ENCODE peak calls at places on chromosomes 11 and 22, in seven cellular contexts. T is GM12878, H is K562, I is SK-N-SH, O is HCT116, D is H1, C is HepG2. X is an unnamed sample.

GRCh38 chr11:2944953-2945756 is 15.9 kb upstream of the PHLDA2 start:
- DNase-seq in T (no peak), C (no peak), H (no peak), I (peak; percentile 85), D (peak; percentile 80), O (no peak), X (no peak)

GRCh38 chr11:47233989-47234668 is 14.5 kb downstream of the ACP2 start:
- DNase-seq in D (no peak), T (no peak), H (peak; percentile 57), O (no peak), I (peak; percentile 31), C (peak; percentile 41), X (peak; percentile 86)

GRCh38 chr22:44119669-44120313 is 60.9 kb upstream of the PARVG start:
- DNase-seq in H (no peak), C (no peak), O (no peak), D (no peak), T (no peak), I (no peak), X (no peak)

GRCh38 chr11:24391165-24391564 is 105.7 kb upstream of the LUZP2 start:
- DNase-seq in C (no peak), O (no peak), H (no peak), T (no peak), I (no peak), D (no peak), X (no peak)

GRCh38 chr11:47249378-47249715 is 733 bp upstream of the ACP2 start:
- DNase-seq in D (no peak), I (no peak), C (no peak), O (no peak), T (no peak), H (no peak), X (no peak)

GRCh38 chr11:22752908-22753310 is 76.7 kb downstream of the SVIP start:
- DNase-seq in H (peak; percentile 74), O (no peak), T (no peak), C (no peak), D (no peak), I (no peak), X (no peak)

GRCh38 chr22:39459681-39460080 is 2.9 kb downstream of the MGAT3 start:
- DNase-seq in I (no peak), D (no peak), O (no peak), T (no peak), C (no peak), H (no peak), X (no peak)

GRCh38 chr11:46363031-46363407 is 15.8 kb downstream of the DGKZ start:
- DNase-seq in C (no peak), H (peak; percentile 52), I (peak; percentile 85), T (no peak), D (no peak), O (no peak), X (no peak)

GRCh38 chr11:133386262-133386661 is 146.0 kb downstream of the OPCML start:
- DNase-seq in H (no peak), C (no peak), D (no peak), O (no peak), T (no peak), I (peak; percentile 56), X (no peak)

GRCh38 chr11:74820763-74821162 is 72.1 kb downstream of the RNF169 start:
- DNase-seq in H (no peak), C (peak; percentile 8), I (no peak), O (no peak), T (no peak), D (no peak), X (peak; percentile 27)

GRCh38 chr11:17244046-17244445 is 32.5 kb upstream of the NUCB2 start:
- DNase-seq in I (no peak), O (no peak), T (peak; percentile 52), D (no peak), H (no peak), C (no peak), X (no peak)

GRCh38 chr22:33792837-33793236 is 127.4 kb downstream of the LARGE1 start:
- DNase-seq in C (no peak), I (no peak), H (no peak), T (no peak), O (no peak), D (no peak), X (no peak)

GRCh38 chr22:49292909-49293308 is 534.8 kb downstream of the BRD1 start:
- DNase-seq in T (no peak), O (no peak), C (no peak), D (peak; percentile 8), H (no peak), I (no peak), X (no peak)

GRCh38 chr22:28441720-28442263 is 237.8 kb downstream of the TTC28 start:
- DNase-seq in D (no peak), T (no peak), I (peak; percentile 27), C (peak; percentile 73), H (no peak), O (no peak), X (no peak)

GRCh38 chr11:43576834-43577521 is 103.6 kb upstream of the HSD17B12 start:
- DNase-seq in I (peak; percentile 71), T (no peak), H (peak; percentile 84), D (peak; percentile 94), O (peak; percentile 12), C (peak; percentile 32), X (no peak)

GRCh38 chr22:30776476-30776875 is 81.8 kb downstream of the OSBP2 start:
- DNase-seq in D (no peak), O (no peak), I (no peak), T (no peak), H (no peak), C (no peak), X (no peak)

GRCh38 chr11:130062030-130062429 is 7.7 kb upstream of the APLP2 start:
- DNase-seq in O (no peak), T (no peak), D (no peak), H (no peak), C (no peak), I (no peak), X (no peak)

GRCh38 chr11:126359431-126360048 is 4.1 kb downstream of the ST3GAL4 start:
- DNase-seq in D (no peak), T (no peak), H (no peak), O (no peak), I (peak; percentile 86), C (no peak), X (no peak)

GRCh38 chr11:14973621-14974020 is 1.5 kb upstream of the CALCA start:
- DNase-seq in I (peak; percentile 65), O (no peak), H (no peak), D (peak; percentile 63), T (no peak), C (no peak), X (no peak)

GRCh38 chr22:29258407-29259252 is 9.2 kb downstream of the RHBDD3 start:
- DNase-seq in I (peak; percentile 33), D (no peak), H (no peak), C (no peak), T (no peak), O (no peak), X (no peak)

GRCh38 chr11:16561150-16561549 is 177.3 kb upstream of the C11orf58 start:
- DNase-seq in I (no peak), T (no peak), H (no peak), D (no peak), O (no peak), C (no peak), X (no peak)

GRCh38 chr22:22710719-22711531 is 66.5 kb downstream of the GGTLC2 start:
- DNase-seq in I (peak; percentile 75), C (peak; percentile 15), D (peak; percentile 92), T (no peak), H (peak; percentile 93), O (no peak), X (peak; percentile 13)

GRCh38 chr22:41589260-41589600 is 410 bp downstream of the PMM1 start:
- DNase-seq in C (no peak), T (no peak), O (no peak), H (peak; percentile 39), I (peak; percentile 55), D (peak; percentile 59), X (no peak)

DNA sequence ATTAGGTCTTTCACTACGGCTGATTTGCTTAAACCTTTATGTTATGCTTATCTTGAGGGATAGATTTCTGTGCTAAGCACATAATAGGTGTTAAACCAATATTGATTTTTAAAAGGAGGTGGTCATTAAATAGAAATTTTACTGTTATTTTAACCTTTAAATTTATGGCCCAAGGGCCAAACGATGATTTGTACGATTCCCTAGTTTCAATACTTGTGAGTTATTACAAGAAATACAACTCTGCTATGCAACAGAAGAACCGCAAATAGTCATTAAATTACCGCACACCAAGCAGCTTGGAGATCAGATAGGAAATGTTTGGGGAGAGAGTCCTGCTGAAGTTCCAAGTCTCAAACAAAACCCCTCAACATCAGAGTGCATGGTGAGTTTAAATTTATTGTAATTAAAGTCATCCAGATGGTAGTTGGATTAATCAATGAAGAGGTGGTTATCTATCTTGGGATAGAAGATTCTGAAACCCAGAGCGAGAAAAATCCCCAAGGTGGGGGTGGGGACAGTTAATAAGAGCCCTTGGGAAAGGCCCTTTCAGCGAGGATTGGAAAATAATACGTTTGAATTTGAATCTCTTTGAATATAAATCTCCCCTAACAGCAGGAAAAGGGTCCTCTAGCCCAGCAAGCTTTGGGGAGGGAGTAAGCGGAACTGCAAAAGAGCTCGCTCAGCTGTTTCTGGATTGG is 805 bp upstream of the QSER1 start:
- DNase-seq in O (no peak), I (no peak), H (peak; percentile 39), T (no peak), D (no peak), C (no peak), X (no peak)
- TF ChIP-seq POLR2AphosphoS5 in O (no peak), I (no peak), H (no peak), T (no peak), D (no peak), C (no peak), X (no peak)

DNA sequence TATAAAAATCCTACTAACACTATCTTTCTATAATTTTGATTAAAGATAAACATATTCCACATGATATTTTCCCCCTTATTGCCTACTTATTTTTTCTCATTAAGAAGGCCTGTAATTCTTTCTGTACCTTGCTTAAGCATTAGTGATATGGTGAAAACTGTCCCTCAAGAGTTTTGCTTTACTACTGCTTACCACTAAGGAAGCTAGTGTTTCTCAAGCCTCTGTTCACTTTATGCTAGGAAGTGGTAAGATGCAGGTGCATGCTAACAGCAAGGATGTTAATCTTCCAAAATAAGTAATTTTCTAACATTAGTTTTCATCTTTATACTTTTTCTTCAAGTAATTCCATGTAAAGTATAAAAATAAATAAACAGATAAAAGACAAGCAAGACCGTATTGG is 731.2 kb upstream of the CNTN5 start:
- DNase-seq in O (no peak), C (no peak), H (no peak), T (no peak), I (no peak), D (no peak), X (no peak)
- TF ChIP-seq SIN3A in O (no peak), C (no peak), H (no peak), T (no peak), I (no peak), D (no peak), X (no peak)

DNA sequence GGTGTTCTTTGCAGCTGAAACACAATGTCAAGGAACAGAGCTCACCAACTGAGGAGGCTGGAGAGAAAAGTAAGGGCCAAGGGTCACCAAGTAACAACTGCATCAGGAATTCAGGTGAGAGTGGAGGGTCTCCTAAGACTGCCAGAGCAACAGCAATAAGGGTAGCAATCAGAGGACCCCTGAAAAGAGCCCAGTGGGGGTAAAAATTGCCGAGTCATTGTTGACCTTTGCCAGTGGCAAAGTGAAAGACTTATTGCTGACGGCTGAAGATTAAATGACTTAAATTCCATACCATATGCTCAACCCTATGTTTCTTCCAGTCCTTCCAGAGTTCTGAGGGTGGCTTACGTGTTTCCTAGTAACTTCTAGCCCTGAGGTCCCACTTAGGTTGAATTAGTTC is 51.9 kb upstream of the ARHGAP42 start:
- DNase-seq in O (no peak), T (no peak), C (no peak), D (no peak), H (no peak), I (no peak), X (no peak)
- H3K4me1 ChIP-seq in O (no peaks in the 10 kb centered on the region), T (no peaks in the 10 kb centered on the region), C (peaks cover 19% of the 10 kb centered on the region), D (no peaks in the 10 kb centered on the region), H (peaks cover 14% of the 10 kb centered on the region), I (no peaks in the 10 kb centered on the region), X (no peaks in the 10 kb centered on the region)

GRCh38 chr11:8810331-8811301 is 100.4 kb upstream of the AKIP1 start:
- DNase-seq in D (peak; percentile 82), C (peak; percentile 63), H (peak; percentile 55), T (no peak), I (peak; percentile 86), O (no peak), X (no peak)
- TF ChIP-seq POLR2AphosphoS5 in D (peak; percentile 74), C (no peak), H (no peak), T (no peak), I (peak; percentile 45), O (no peak), X (no peak)

X was measured in Panc1.